ENCODE peak calls at places on chromosomes 2 and 18, in eight cellular contexts. F is IMR-90, J is ovary, M is cardiac muscle cell, Q is thyroid gland, N is brain microvascular endothelial cell, S is adrenal gland, U is Peyer's patch. K is an unnamed sample.

GRCh38 chr2:206989306-206989705 is 50.0 kb downstream of the CPO start:
- DNase-seq in S (peak; percentile 55), U (no peak), M (peak; percentile 42), J (no peak), F (no peak), N (no peak), Q (peak; percentile 42), K (peak; percentile 13)

GRCh38 chr2:128921740-128922139 is 603.1 kb upstream of the HS6ST1 start:
- DNase-seq in S (no peak), F (no peak), M (no peak), N (no peak), Q (no peak), U (no peak), J (no peak), K (no peak)

GRCh38 chr2:181892795-181893435 is 1.4 kb downstream of the ITPRID2 start:
- DNase-seq in U (no peak), Q (no peak), N (no peak), S (no peak), M (peak; percentile 60), J (no peak), F (peak; percentile 58), K (no peak)

GRCh38 chr2:166419616-166419934 is 43.8 kb upstream of the SCN9A start:
- DNase-seq in N (peak; percentile 30), Q (no peak), U (no peak), F (peak; percentile 70), S (no peak), J (no peak), M (peak; percentile 67), K (no peak)

GRCh38 chr18:32980896-32981295 is 208.1 kb upstream of the KLHL14 start:
- DNase-seq in N (no peak), U (no peak), F (no peak), M (no peak), S (no peak), Q (no peak), J (no peak), K (no peak)

GRCh38 chr2:52341732-52342131 is 1309.8 kb upstream of the NRXN1 start:
- DNase-seq in M (no peak), F (no peak), J (no peak), U (no peak), S (no peak), Q (no peak), N (no peak), K (no peak)

GRCh38 chr18:8507361-8507760 is 101.9 kb upstream of the RAB12 start:
- DNase-seq in J (no peak), M (peak; percentile 21), N (peak; percentile 14), Q (no peak), U (no peak), S (no peak), F (peak; percentile 4), K (no peak)

GRCh38 chr2:127796389-127796788 is 14.6 kb downstream of the WDR33 start:
- DNase-seq in J (no peak), M (no peak), F (no peak), S (no peak), U (no peak), Q (no peak), N (no peak), K (peak; percentile 7)

GRCh38 chr2:149901231-149901859 is 313.8 kb upstream of the MMADHC start:
- DNase-seq in F (peak; percentile 39), Q (no peak), M (no peak), J (no peak), S (no peak), N (no peak), U (no peak), K (no peak)

GRCh38 chr18:31274915-31275314 is 43.0 kb upstream of the DSG1 start:
- DNase-seq in N (peak; percentile 25), S (no peak), M (peak; percentile 36), U (no peak), F (no peak), Q (peak; percentile 32), J (peak; percentile 43), K (no peak)

GRCh38 chr2:64045938-64046337 is 26.7 kb upstream of the VPS54 start:
- DNase-seq in M (no peak), F (no peak), J (no peak), S (no peak), N (no peak), U (no peak), Q (no peak), K (no peak)

GRCh38 chr18:2655954-2656236 is 369 bp downstream of the SMCHD1 start:
- DNase-seq in F (no peak), U (no peak), J (no peak), S (no peak), Q (no peak), N (peak; percentile 16), M (no peak), K (no peak)

GRCh38 chr2:20425371-20425881 is 21.4 kb upstream of the RHOB start:
- DNase-seq in J (no peak), U (peak; percentile 47), F (peak; percentile 74), N (no peak), S (peak; percentile 37), M (no peak), Q (no peak), K (peak; percentile 49)

GRCh38 chr2:17303054-17303453 is 215.2 kb downstream of the RAD51AP2 start:
- DNase-seq in M (peak; percentile 1), U (no peak), F (peak; percentile 81), J (no peak), S (no peak), N (peak; percentile 64), Q (no peak), K (no peak)

GRCh38 chr2:64204006-64204632 is 59.9 kb upstream of the PELI1 start:
- DNase-seq in N (peak; percentile 59), Q (no peak), S (no peak), U (peak; percentile 37), F (peak; percentile 62), M (peak; percentile 57), J (no peak), K (peak; percentile 74)

GRCh38 chr2:240247241-240247867 is 106.9 kb upstream of the OTOS start:
- DNase-seq in S (peak; percentile 25), U (no peak), F (no peak), M (no peak), Q (no peak), J (no peak), N (no peak), K (no peak)

GRCh38 chr2:5945707-5946106 is 253.5 kb downstream of the SOX11 start:
- DNase-seq in J (no peak), S (no peak), N (no peak), Q (no peak), M (no peak), F (no peak), U (no peak), K (no peak)

GRCh38 chr18:51153659-51154371 is 43.7 kb downstream of the MEX3C start:
- DNase-seq in Q (no peak), N (no peak), S (no peak), M (no peak), F (no peak), J (no peak), U (peak; percentile 68), K (peak; percentile 86)

DNA sequence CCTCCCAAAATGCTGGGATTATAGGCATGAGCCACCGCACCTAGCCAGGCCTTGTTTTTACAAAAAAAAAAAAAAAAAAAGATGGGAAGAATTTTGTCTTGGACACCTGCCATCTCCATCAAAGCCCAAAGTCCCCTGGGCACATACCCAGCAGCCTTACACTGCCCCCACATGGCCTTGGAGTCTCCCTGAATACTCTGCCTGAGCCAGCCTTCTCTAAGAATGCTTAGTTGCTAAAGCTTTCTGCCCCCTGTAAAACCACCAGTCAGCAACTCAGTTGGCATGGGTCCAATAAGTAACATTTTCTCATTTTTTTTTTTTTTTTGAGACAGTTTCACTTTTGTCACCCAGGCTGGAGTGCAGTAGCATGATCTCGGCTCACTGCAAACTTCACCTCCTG is 40.6 kb downstream of the SPC25 start:
- DNase-seq in S (peak; percentile 86), U (no peak), J (peak; percentile 78), Q (peak; percentile 79), M (peak; percentile 80), N (peak; percentile 16), F (peak; percentile 16), K (no peak)
- TF ChIP-seq CTCF in S (peak; percentile 35), U (peak; percentile 63), J (no peak), Q (no peak), M (peak; percentile 50), N (peak; percentile 41), F (peak; percentile 11), K (no peak)

GRCh38 chr2:126115975-126116374 is 540.0 kb upstream of the GYPC start:
- DNase-seq in M (no peak), N (no peak), Q (no peak), U (no peak), F (no peak), J (no peak), S (no peak), K (no peak)

DNA sequence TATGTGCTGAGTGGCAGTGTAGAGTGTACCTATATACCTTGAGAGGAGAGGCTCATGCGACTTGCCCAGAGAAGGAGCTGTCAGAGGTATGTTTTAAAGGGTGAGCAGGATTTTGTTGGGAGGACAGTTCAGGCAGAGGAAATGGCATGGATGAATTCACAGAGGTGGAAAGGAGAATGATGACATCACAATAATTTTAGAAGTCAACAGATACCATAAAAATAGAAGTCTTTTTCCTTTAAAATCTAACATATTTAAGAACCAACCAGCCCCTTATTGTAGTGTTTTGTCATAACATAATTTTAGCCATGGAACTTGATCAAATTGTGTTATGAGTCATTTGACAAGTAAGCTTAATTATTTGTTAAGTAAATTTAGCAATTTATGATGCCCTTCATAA is 538.1 kb upstream of the GYPC start:
- DNase-seq in J (no peak), F (no peak), Q (no peak), M (no peak), S (no peak), N (no peak), U (no peak), K (no peak)
- H3K4me3 ChIP-seq in J (no peak overlapping the region), F (no peak overlapping the region), Q (no peak overlapping the region), M (no peak overlapping the region), S (no peak overlapping the region), N (no peak overlapping the region), U (no peak overlapping the region), K (no peak overlapping the region)

DNA sequence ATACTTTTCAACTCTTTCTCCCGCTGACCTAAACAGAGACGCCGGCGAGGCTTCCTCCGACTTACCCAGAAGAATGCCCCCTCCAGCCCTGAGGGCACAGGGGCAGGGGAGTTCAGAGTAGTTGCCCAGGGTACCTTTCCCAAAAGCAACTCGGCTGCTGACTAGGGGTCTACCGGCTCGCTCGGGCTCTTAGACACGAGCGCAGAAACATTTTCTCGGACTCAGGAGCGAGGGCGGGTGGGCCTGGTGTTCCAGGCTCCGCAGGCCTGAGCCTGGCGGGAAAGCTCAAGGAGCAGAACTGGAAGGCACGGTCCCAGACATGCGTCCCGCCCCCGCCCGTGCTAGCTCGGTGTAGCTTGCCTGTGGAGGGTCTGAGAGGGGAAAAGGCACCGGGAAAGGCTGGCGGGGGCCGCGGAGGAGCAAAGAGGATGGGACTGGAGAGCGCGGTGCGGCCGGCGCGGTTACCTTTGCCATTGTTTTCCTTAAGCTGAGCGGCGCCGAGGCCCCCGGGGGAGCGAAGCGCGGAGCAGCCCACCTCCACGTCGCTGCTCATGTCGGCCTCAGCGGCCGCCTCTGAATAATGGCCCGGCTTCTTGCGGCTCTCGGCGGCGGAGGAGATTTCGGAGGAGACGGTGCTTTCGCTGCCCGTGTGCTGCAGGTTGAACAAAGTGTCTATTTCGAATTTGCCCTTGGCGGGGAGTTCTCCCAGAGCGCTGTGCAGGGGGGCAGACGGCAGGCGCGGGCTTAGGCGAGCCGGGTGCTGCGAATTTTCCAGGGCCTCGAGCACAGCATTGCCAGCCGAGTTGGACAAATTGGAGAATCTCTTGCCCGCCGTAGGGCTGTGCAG is 654 bp downstream of the EVX2 start:
- DNase-seq in S (peak; percentile 37), Q (no peak), F (no peak), N (no peak), J (no peak), U (no peak), M (no peak), K (no peak)
- H3K27me3 ChIP-seq in S (peaks cover 97% of the 10 kb centered on the region), Q (peaks cover 90% of the 10 kb centered on the region), F (peaks cover 90% of the 10 kb centered on the region), N (peaks cover 95% of the 10 kb centered on the region), J (peaks cover 14% of the 10 kb centered on the region), U (no peaks in the 10 kb centered on the region), M (peaks cover 100% of the 10 kb centered on the region), K (peaks cover 3% of the 10 kb centered on the region)

GRCh38 chr2:159118859-159119510 is 150.5 kb downstream of the TANC1 start:
- DNase-seq in M (no peak), S (no peak), U (no peak), F (no peak), J (no peak), Q (no peak), N (no peak), K (no peak)
- TF ChIP-seq CTCF in M (no peak), S (no peak), U (no peak), F (no peak), J (no peak), Q (no peak), N (no peak), K (no peak)

K was measured in GM06990.